ENCODE peak calls at places on chromosome 2, in four cellular contexts. K, Z, X and M are unnamed samples.

GRCh38 chr2:85167479-85167878 is 34.3 kb downstream of the TCF7L1 start:
- DNase-seq in X (no peak), K (no peak), Z (no peak), M (no peak)

GRCh38 chr2:150169230-150169629 is 318.2 kb downstream of the RND3 start:
- DNase-seq in X (peak; percentile 88), K (no peak), Z (no peak), M (peak; percentile 76)

GRCh38 chr2:37784759-37785149 is 113.3 kb upstream of the CDC42EP3 start:
- DNase-seq in X (no peak), Z (no peak), K (no peak), M (no peak)

GRCh38 chr2:177484396-177484795 is 91.8 kb downstream of the AGPS start:
- DNase-seq in K (no peak), X (no peak), Z (no peak), M (no peak)

GRCh38 chr2:131493199-131494018 is 1.2 kb upstream of the MZT2A start:
- DNase-seq in Z (no peak), X (peak; percentile 9), K (no peak), M (peak; percentile 38)

GRCh38 chr2:212539145-212539880 is 711 bp upstream of the ERBB4 start:
- DNase-seq in K (no peak), X (peak; percentile 12), Z (peak; percentile 72), M (peak; percentile 90)

GRCh38 chr2:26462100-26462499 is 15.8 kb downstream of the OTOF start:
- DNase-seq in Z (peak; percentile 26), K (no peak), X (no peak), M (peak; percentile 69)

GRCh38 chr2:233422050-233422639 is 67.9 kb downstream of the DGKD start:
- DNase-seq in K (peak; percentile 45), X (no peak), Z (peak; percentile 90), M (no peak)

GRCh38 chr2:5695641-5696350 is 3.6 kb downstream of the SOX11 start:
- DNase-seq in X (no peak), K (no peak), Z (no peak), M (no peak)

GRCh38 chr2:66574701-66575624 is 140.0 kb downstream of the MEIS1 start:
- DNase-seq in K (no peak), X (peak; percentile 86), Z (peak; percentile 64), M (peak; percentile 85)

GRCh38 chr2:236176417-236176816 is 8.2 kb upstream of the GBX2 start:
- DNase-seq in X (peak; percentile 35), Z (no peak), K (no peak), M (no peak)

GRCh38 chr2:10547011-10547410 is 98.9 kb upstream of the ODC1 start:
- DNase-seq in K (peak; percentile 20), Z (no peak), X (peak; percentile 26), M (no peak)

GRCh38 chr2:16632615-16633014 is 33.0 kb downstream of the CYRIA start:
- DNase-seq in K (no peak), Z (no peak), X (no peak), M (no peak)

GRCh38 chr2:113219092-113219441 is 45.3 kb downstream of the PSD4 start:
- DNase-seq in X (no peak), Z (no peak), K (no peak), M (peak; percentile 16)

GRCh38 chr2:229835601-229836283 is 86.1 kb downstream of the TRIP12 start:
- DNase-seq in Z (no peak), K (no peak), X (peak; percentile 64), M (no peak)

GRCh38 chr2:135974036-135974435 is 11.4 kb downstream of the DARS1 start:
- DNase-seq in X (no peak), Z (no peak), K (no peak), M (no peak)

GRCh38 chr2:69119104-69119503 is 106.1 kb downstream of the ANTXR1 start:
- DNase-seq in Z (no peak), X (no peak), K (no peak), M (peak; percentile 61)

GRCh38 chr2:20164061-20164733 is 60.7 kb downstream of the SDC1 start:
- DNase-seq in Z (no peak), X (peak; percentile 19), K (no peak), M (no peak)

GRCh38 chr2:23287250-23287704 is 97.7 kb upstream of the KLHL29 start:
- DNase-seq in Z (no peak), X (peak; percentile 62), K (no peak), M (no peak)

GRCh38 chr2:2191110-2191707 is 139.9 kb downstream of the MYT1L start:
- DNase-seq in X (no peak), Z (no peak), K (no peak), M (no peak)

GRCh38 chr2:207734264-207734635 is 22.8 kb downstream of the CCNYL1 start:
- DNase-seq in X (peak; percentile 58), K (no peak), Z (no peak), M (no peak)

GRCh38 chr2:105383456-105383855 is 15.4 kb downstream of the FHL2 start:
- DNase-seq in X (no peak), Z (no peak), K (no peak), M (no peak)

GRCh38 chr2:191041418-191042161 is 27.6 kb upstream of the STAT1 start:
- DNase-seq in X (peak; percentile 54), K (no peak), Z (peak; percentile 72), M (no peak)

GRCh38 chr2:171837736-171838135 is 56.3 kb downstream of the SLC25A12 start:
- DNase-seq in Z (no peak), K (no peak), X (peak; percentile 67), M (no peak)

GRCh38 chr2:68216454-68217310 is 35.6 kb downstream of the PPP3R1 start:
- DNase-seq in K (no peak), Z (no peak), X (peak; percentile 71), M (no peak)

GRCh38 chr2:208466133-208466919 is 59.7 kb downstream of the PTH2R start:
- DNase-seq in Z (no peak), X (peak; percentile 40), K (no peak), M (no peak)

GRCh38 chr2:239830718-239831271 is 194.3 kb downstream of the NDUFA10 start:
- DNase-seq in K (no peak), Z (no peak), X (no peak), M (peak; percentile 74)

GRCh38 chr2:237232166-237232565 is 146.5 kb downstream of the COPS8 start:
- DNase-seq in Z (no peak), K (no peak), X (no peak), M (no peak)